ENCODE peak calls at places on chromosomes 4 and X, in six cellular contexts. One of them, this sample, is unnamed.

GRCh38 chrX:41025926-41026325 is 59.3 kb upstream of the USP9X start:
- DNase-seq in fibroblast of pulmonary artery: peak
- DNase-seq in aorta: no peak
- DNase-seq in mammary epithelial cell: no peak
- DNase-seq in stimulated activated CD8-positive, alpha-beta memory T cell treated with anti-CD3 and anti-CD28 coated beads, Interleukin-4, amount 100 ng/mL, for 4 hours: no peak
- DNase-seq in Ammon's horn: no peak
- DNase-seq in this sample: no peak

GRCh38 chr4:7420661-7421040 is 14.1 kb downstream of the PSAPL1 start:
- DNase-seq in fibroblast of pulmonary artery: no peak
- DNase-seq in mammary epithelial cell: no peak
- DNase-seq in aorta: no peak
- DNase-seq in stimulated activated CD8-positive, alpha-beta memory T cell treated with anti-CD3 and anti-CD28 coated beads, Interleukin-4, amount 100 ng/mL, for 4 hours: no peak
- DNase-seq in Ammon's horn: no peak
- DNase-seq in this sample: no peak

GRCh38 chr4:141133146-141134006 is at the start of gene RNF150:
- DNase-seq in stimulated activated CD8-positive, alpha-beta memory T cell treated with anti-CD3 and anti-CD28 coated beads, Interleukin-4, amount 100 ng/mL, for 4 hours: no peak
- DNase-seq in fibroblast of pulmonary artery: peak
- DNase-seq in Ammon's horn: peak
- DNase-seq in mammary epithelial cell: peak
- DNase-seq in aorta: peak
- DNase-seq in this sample: peak

GRCh38 chr4:7023901-7024300 is 19.3 kb upstream of the TADA2B start:
- DNase-seq in fibroblast of pulmonary artery: no peak
- DNase-seq in Ammon's horn: no peak
- DNase-seq in stimulated activated CD8-positive, alpha-beta memory T cell treated with anti-CD3 and anti-CD28 coated beads, Interleukin-4, amount 100 ng/mL, for 4 hours: no peak
- DNase-seq in aorta: no peak
- DNase-seq in mammary epithelial cell: no peak
- DNase-seq in this sample: no peak

GRCh38 chrX:103727115-103727514 is 16.4 kb downstream of the TMEM31 start:
- DNase-seq in Ammon's horn: no peak
- DNase-seq in aorta: no peak
- DNase-seq in mammary epithelial cell: no peak
- DNase-seq in stimulated activated CD8-positive, alpha-beta memory T cell treated with anti-CD3 and anti-CD28 coated beads, Interleukin-4, amount 100 ng/mL, for 4 hours: no peak
- DNase-seq in fibroblast of pulmonary artery: no peak
- DNase-seq in this sample: no peak

GRCh38 chrX:25021132-25021498 is 5.3 kb upstream of the ARX start:
- DNase-seq in stimulated activated CD8-positive, alpha-beta memory T cell treated with anti-CD3 and anti-CD28 coated beads, Interleukin-4, amount 100 ng/mL, for 4 hours: no peak
- DNase-seq in mammary epithelial cell: no peak
- DNase-seq in aorta: no peak
- DNase-seq in Ammon's horn: no peak
- DNase-seq in fibroblast of pulmonary artery: no peak
- DNase-seq in this sample: no peak

GRCh38 chr4:168831919-168832745 is 177.9 kb downstream of the CBR4 start:
- DNase-seq in fibroblast of pulmonary artery: peak
- DNase-seq in aorta: peak
- DNase-seq in Ammon's horn: peak
- DNase-seq in stimulated activated CD8-positive, alpha-beta memory T cell treated with anti-CD3 and anti-CD28 coated beads, Interleukin-4, amount 100 ng/mL, for 4 hours: peak
- DNase-seq in mammary epithelial cell: peak
- DNase-seq in this sample: no peak

GRCh38 chr4:164700471-164700870 is 53.5 kb upstream of the SMIM31 start:
- DNase-seq in stimulated activated CD8-positive, alpha-beta memory T cell treated with anti-CD3 and anti-CD28 coated beads, Interleukin-4, amount 100 ng/mL, for 4 hours: no peak
- DNase-seq in fibroblast of pulmonary artery: no peak
- DNase-seq in aorta: no peak
- DNase-seq in mammary epithelial cell: no peak
- DNase-seq in Ammon's horn: peak
- DNase-seq in this sample: no peak

GRCh38 chrX:1242901-1243402 is 25.7 kb upstream of the CSF2RA start:
- DNase-seq in aorta: no peak
- DNase-seq in fibroblast of pulmonary artery: no peak
- DNase-seq in mammary epithelial cell: peak
- DNase-seq in stimulated activated CD8-positive, alpha-beta memory T cell treated with anti-CD3 and anti-CD28 coated beads, Interleukin-4, amount 100 ng/mL, for 4 hours: no peak
- DNase-seq in Ammon's horn: no peak
- DNase-seq in this sample: no peak

GRCh38 chr4:65310586-65310985 is 359.7 kb downstream of the EPHA5 start:
- DNase-seq in aorta: no peak
- DNase-seq in stimulated activated CD8-positive, alpha-beta memory T cell treated with anti-CD3 and anti-CD28 coated beads, Interleukin-4, amount 100 ng/mL, for 4 hours: no peak
- DNase-seq in mammary epithelial cell: no peak
- DNase-seq in fibroblast of pulmonary artery: no peak
- DNase-seq in Ammon's horn: no peak
- DNase-seq in this sample: no peak

GRCh38 chr4:167956676-167957075 is 135.7 kb upstream of the ANXA10 start:
- DNase-seq in fibroblast of pulmonary artery: peak
- DNase-seq in mammary epithelial cell: peak
- DNase-seq in aorta: no peak
- DNase-seq in Ammon's horn: no peak
- DNase-seq in stimulated activated CD8-positive, alpha-beta memory T cell treated with anti-CD3 and anti-CD28 coated beads, Interleukin-4, amount 100 ng/mL, for 4 hours: no peak
- DNase-seq in this sample: no peak

GRCh38 chrX:19725545-19726102 is 161.8 kb downstream of the SH3KBP1 start:
- DNase-seq in Ammon's horn: no peak
- DNase-seq in mammary epithelial cell: peak
- DNase-seq in fibroblast of pulmonary artery: peak
- DNase-seq in stimulated activated CD8-positive, alpha-beta memory T cell treated with anti-CD3 and anti-CD28 coated beads, Interleukin-4, amount 100 ng/mL, for 4 hours: no peak
- DNase-seq in aorta: no peak
- DNase-seq in this sample: no peak

GRCh38 chrX:11100281-11101035 is 10.7 kb upstream of the HCCS start:
- DNase-seq in Ammon's horn: peak
- DNase-seq in mammary epithelial cell: peak
- DNase-seq in stimulated activated CD8-positive, alpha-beta memory T cell treated with anti-CD3 and anti-CD28 coated beads, Interleukin-4, amount 100 ng/mL, for 4 hours: no peak
- DNase-seq in fibroblast of pulmonary artery: peak
- DNase-seq in aorta: peak
- DNase-seq in this sample: peak

GRCh38 chrX:106999002-106999975 is 723 bp downstream of the MORC4 start:
- DNase-seq in aorta: peak
- DNase-seq in fibroblast of pulmonary artery: peak
- DNase-seq in stimulated activated CD8-positive, alpha-beta memory T cell treated with anti-CD3 and anti-CD28 coated beads, Interleukin-4, amount 100 ng/mL, for 4 hours: no peak
- DNase-seq in Ammon's horn: peak
- DNase-seq in mammary epithelial cell: peak
- DNase-seq in this sample: peak

GRCh38 chrX:46758956-46759644 is at the start of gene SLC9A7:
- DNase-seq in fibroblast of pulmonary artery: peak
- DNase-seq in mammary epithelial cell: peak
- DNase-seq in stimulated activated CD8-positive, alpha-beta memory T cell treated with anti-CD3 and anti-CD28 coated beads, Interleukin-4, amount 100 ng/mL, for 4 hours: peak
- DNase-seq in Ammon's horn: peak
- DNase-seq in aorta: peak
- DNase-seq in this sample: no peak

GRCh38 chr4:70291341-70291740 is 43.4 kb upstream of the CABS1 start:
- DNase-seq in mammary epithelial cell: no peak
- DNase-seq in stimulated activated CD8-positive, alpha-beta memory T cell treated with anti-CD3 and anti-CD28 coated beads, Interleukin-4, amount 100 ng/mL, for 4 hours: no peak
- DNase-seq in aorta: no peak
- DNase-seq in fibroblast of pulmonary artery: no peak
- DNase-seq in Ammon's horn: no peak
- DNase-seq in this sample: no peak

GRCh38 chr4:126023946-126024345 is 709.2 kb downstream of the FAT4 start:
- DNase-seq in mammary epithelial cell: no peak
- DNase-seq in aorta: no peak
- DNase-seq in stimulated activated CD8-positive, alpha-beta memory T cell treated with anti-CD3 and anti-CD28 coated beads, Interleukin-4, amount 100 ng/mL, for 4 hours: no peak
- DNase-seq in fibroblast of pulmonary artery: peak
- DNase-seq in Ammon's horn: no peak
- DNase-seq in this sample: no peak

GRCh38 chrX:66022742-66023725 is 16.8 kb downstream of the VSIG4 start:
- DNase-seq in fibroblast of pulmonary artery: no peak
- DNase-seq in aorta: no peak
- DNase-seq in stimulated activated CD8-positive, alpha-beta memory T cell treated with anti-CD3 and anti-CD28 coated beads, Interleukin-4, amount 100 ng/mL, for 4 hours: no peak
- DNase-seq in Ammon's horn: no peak
- DNase-seq in mammary epithelial cell: peak
- DNase-seq in this sample: no peak

GRCh38 chr4:39320381-39321115 is 45.6 kb downstream of the RFC1 start:
- DNase-seq in aorta: no peak
- DNase-seq in fibroblast of pulmonary artery: peak
- DNase-seq in stimulated activated CD8-positive, alpha-beta memory T cell treated with anti-CD3 and anti-CD28 coated beads, Interleukin-4, amount 100 ng/mL, for 4 hours: no peak
- DNase-seq in mammary epithelial cell: peak
- DNase-seq in Ammon's horn: no peak
- DNase-seq in this sample: no peak

GRCh38 chrX:151973851-151974335 is 583 bp downstream of the GABRE start:
- DNase-seq in stimulated activated CD8-positive, alpha-beta memory T cell treated with anti-CD3 and anti-CD28 coated beads, Interleukin-4, amount 100 ng/mL, for 4 hours: no peak
- DNase-seq in mammary epithelial cell: peak
- DNase-seq in aorta: peak
- DNase-seq in Ammon's horn: no peak
- DNase-seq in fibroblast of pulmonary artery: no peak
- DNase-seq in this sample: no peak

GRCh38 chrX:112011376-112011775 is 71.2 kb downstream of the TRPC5 start:
- DNase-seq in fibroblast of pulmonary artery: no peak
- DNase-seq in Ammon's horn: no peak
- DNase-seq in mammary epithelial cell: no peak
- DNase-seq in aorta: no peak
- DNase-seq in stimulated activated CD8-positive, alpha-beta memory T cell treated with anti-CD3 and anti-CD28 coated beads, Interleukin-4, amount 100 ng/mL, for 4 hours: no peak
- DNase-seq in this sample: no peak

GRCh38 chr4:158121203-158121586 is 51.6 kb downstream of the GASK1B start:
- DNase-seq in fibroblast of pulmonary artery: peak
- DNase-seq in stimulated activated CD8-positive, alpha-beta memory T cell treated with anti-CD3 and anti-CD28 coated beads, Interleukin-4, amount 100 ng/mL, for 4 hours: no peak
- DNase-seq in mammary epithelial cell: peak
- DNase-seq in aorta: no peak
- DNase-seq in Ammon's horn: peak
- DNase-seq in this sample: no peak

GRCh38 chrX:139930923-139931645 is 1.8 kb downstream of the ATP11C start:
- DNase-seq in stimulated activated CD8-positive, alpha-beta memory T cell treated with anti-CD3 and anti-CD28 coated beads, Interleukin-4, amount 100 ng/mL, for 4 hours: no peak
- DNase-seq in Ammon's horn: no peak
- DNase-seq in fibroblast of pulmonary artery: peak
- DNase-seq in aorta: no peak
- DNase-seq in mammary epithelial cell: peak
- DNase-seq in this sample: no peak

GRCh38 chrX:68045008-68045577 is 388.2 kb downstream of the OPHN1 start:
- DNase-seq in stimulated activated CD8-positive, alpha-beta memory T cell treated with anti-CD3 and anti-CD28 coated beads, Interleukin-4, amount 100 ng/mL, for 4 hours: no peak
- DNase-seq in Ammon's horn: no peak
- DNase-seq in fibroblast of pulmonary artery: no peak
- DNase-seq in mammary epithelial cell: no peak
- DNase-seq in aorta: no peak
- DNase-seq in this sample: no peak

GRCh38 chrX:22674947-22675346 is 324.8 kb upstream of the DDX53 start:
- DNase-seq in stimulated activated CD8-positive, alpha-beta memory T cell treated with anti-CD3 and anti-CD28 coated beads, Interleukin-4, amount 100 ng/mL, for 4 hours: no peak
- DNase-seq in Ammon's horn: no peak
- DNase-seq in fibroblast of pulmonary artery: no peak
- DNase-seq in mammary epithelial cell: peak
- DNase-seq in aorta: no peak
- DNase-seq in this sample: no peak

GRCh38 chr4:37243722-37244582 is 591 bp upstream of the NWD2 start:
- DNase-seq in aorta: no peak
- DNase-seq in stimulated activated CD8-positive, alpha-beta memory T cell treated with anti-CD3 and anti-CD28 coated beads, Interleukin-4, amount 100 ng/mL, for 4 hours: no peak
- DNase-seq in mammary epithelial cell: peak
- DNase-seq in fibroblast of pulmonary artery: no peak
- DNase-seq in Ammon's horn: no peak
- DNase-seq in this sample: no peak

GRCh38 chr4:142550955-142551354 is 295.1 kb downstream of the INPP4B start:
- DNase-seq in mammary epithelial cell: no peak
- DNase-seq in stimulated activated CD8-positive, alpha-beta memory T cell treated with anti-CD3 and anti-CD28 coated beads, Interleukin-4, amount 100 ng/mL, for 4 hours: no peak
- DNase-seq in fibroblast of pulmonary artery: no peak
- DNase-seq in aorta: no peak
- DNase-seq in Ammon's horn: no peak
- DNase-seq in this sample: no peak

GRCh38 chr4:140300271-140300970 is 73.0 kb upstream of the SCOC start:
- DNase-seq in stimulated activated CD8-positive, alpha-beta memory T cell treated with anti-CD3 and anti-CD28 coated beads, Interleukin-4, amount 100 ng/mL, for 4 hours: no peak
- DNase-seq in aorta: no peak
- DNase-seq in fibroblast of pulmonary artery: peak
- DNase-seq in mammary epithelial cell: peak
- DNase-seq in Ammon's horn: peak
- DNase-seq in this sample: no peak

GRCh38 chrX:85052636-85053343 is 49.1 kb downstream of the APOOL start:
- DNase-seq in stimulated activated CD8-positive, alpha-beta memory T cell treated with anti-CD3 and anti-CD28 coated beads, Interleukin-4, amount 100 ng/mL, for 4 hours: no peak
- DNase-seq in fibroblast of pulmonary artery: peak
- DNase-seq in Ammon's horn: peak
- DNase-seq in aorta: no peak
- DNase-seq in mammary epithelial cell: peak
- DNase-seq in this sample: peak

GRCh38 chrX:37802028-37802427 is 22.2 kb downstream of the CYBB start:
- DNase-seq in stimulated activated CD8-positive, alpha-beta memory T cell treated with anti-CD3 and anti-CD28 coated beads, Interleukin-4, amount 100 ng/mL, for 4 hours: no peak
- DNase-seq in aorta: no peak
- DNase-seq in Ammon's horn: no peak
- DNase-seq in fibroblast of pulmonary artery: peak
- DNase-seq in mammary epithelial cell: no peak
- DNase-seq in this sample: no peak

GRCh38 chr4:177699365-177700213 is 257.4 kb upstream of the AGA start:
- DNase-seq in fibroblast of pulmonary artery: peak
- DNase-seq in mammary epithelial cell: peak
- DNase-seq in aorta: no peak
- DNase-seq in stimulated activated CD8-positive, alpha-beta memory T cell treated with anti-CD3 and anti-CD28 coated beads, Interleukin-4, amount 100 ng/mL, for 4 hours: no peak
- DNase-seq in Ammon's horn: no peak
- DNase-seq in this sample: no peak

GRCh38 chr4:1531683-1532548 is 125.7 kb upstream of the NKX1-1 start:
- DNase-seq in stimulated activated CD8-positive, alpha-beta memory T cell treated with anti-CD3 and anti-CD28 coated beads, Interleukin-4, amount 100 ng/mL, for 4 hours: no peak
- DNase-seq in fibroblast of pulmonary artery: no peak
- DNase-seq in aorta: no peak
- DNase-seq in Ammon's horn: no peak
- DNase-seq in mammary epithelial cell: no peak
- DNase-seq in this sample: no peak

This sample was measured in putamen.